ENCODE peak calls at places on chromosomes 4 and X, in nine cellular contexts. J, D, C, S, M, A, P, F and U are unnamed samples.
A peak's percentile ranks its signal among the peaks of the same experiment; 100 is the strongest.

GRCh38 chrX:150935466-150935865 is 37.0 kb upstream of the CD99L2 start:
- DNase-seq in A (no peak), D (no peak), P (no peak), F (no peak), J (no peak), C (peak; percentile 62), S (no peak), M (no peak), U (no peak)

GRCh38 chr4:110609044-110609750 is 13.7 kb downstream of the PITX2 start:
- DNase-seq in A (no peak), S (no peak), P (no peak), M (no peak), F (no peak), J (no peak), C (no peak), D (peak; percentile 61), U (no peak)

GRCh38 chr4:151690164-151690856 is 70.5 kb downstream of the GATB start:
- DNase-seq in A (no peak), P (no peak), S (no peak), J (peak; percentile 39), C (peak; percentile 77), D (no peak), F (no peak), M (no peak), U (no peak)

GRCh38 chr4:105619193-105619931 is 66.9 kb downstream of the ARHGEF38 start:
- DNase-seq in F (peak; percentile 57), P (no peak), C (peak; percentile 9), D (no peak), J (peak; percentile 30), S (peak; percentile 83), M (no peak), A (peak; percentile 85), U (no peak)

GRCh38 chr4:38990241-38990640 is 42.0 kb downstream of the TMEM156 start:
- DNase-seq in D (no peak), A (no peak), J (no peak), C (no peak), M (no peak), S (no peak), P (no peak), F (no peak), U (no peak)

GRCh38 chrX:63961964-63962363 is 176.9 kb upstream of the ARHGEF9 start:
- DNase-seq in P (no peak), M (no peak), S (no peak), A (no peak), C (no peak), J (no peak), F (no peak), D (no peak), U (no peak)

GRCh38 chr4:40909363-40909876 is 159.7 kb downstream of the NSUN7 start:
- DNase-seq in M (no peak), P (no peak), C (peak; percentile 87), D (no peak), J (peak; percentile 73), A (no peak), F (no peak), S (no peak), U (peak; percentile 86)

GRCh38 chr4:127162741-127163140 is 470.0 kb upstream of the INTU start:
- DNase-seq in S (no peak), J (no peak), C (peak; percentile 60), M (no peak), P (no peak), D (no peak), A (no peak), F (no peak), U (no peak)

DNA sequence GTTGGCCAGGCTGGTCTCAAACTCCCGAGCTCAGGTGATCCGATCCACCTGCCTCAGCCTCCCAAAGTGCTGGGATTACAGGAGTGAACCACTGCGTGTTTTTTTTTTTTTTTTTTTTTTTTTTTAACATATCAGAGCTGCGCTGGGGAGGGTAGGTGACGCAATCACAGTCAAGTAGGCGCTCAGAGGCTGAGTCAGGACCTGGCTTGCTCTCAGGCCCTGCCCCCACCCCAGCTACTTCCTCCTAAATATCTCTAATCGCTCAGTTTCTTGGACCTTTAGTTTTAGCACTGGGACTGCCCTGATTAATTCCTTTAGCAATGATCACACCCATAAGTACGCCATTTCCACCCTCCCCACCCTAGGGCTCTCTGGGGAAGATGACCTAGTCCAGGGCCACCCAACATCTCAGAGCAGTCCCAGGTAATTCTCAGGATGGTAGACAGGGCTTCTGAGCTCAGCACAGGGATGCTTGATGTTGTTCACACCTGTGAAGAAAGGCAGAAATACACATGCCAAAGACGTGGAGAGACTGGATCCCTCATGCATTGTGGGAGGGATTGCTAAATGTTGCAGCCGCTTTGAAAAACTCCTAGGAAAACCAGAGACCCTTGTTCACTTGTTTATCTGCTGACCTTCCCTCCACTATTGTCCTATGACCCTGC is 50.2 kb downstream of the DDX3X start:
- DNase-seq in C (peak; percentile 74), S (peak; percentile 4), J (no peak), D (no peak), F (peak; percentile 40), P (no peak), M (peak; percentile 15), A (peak; percentile 82), U (peak; percentile 34)
- TF ChIP-seq CTCF in C (no peak), S (no peak), J (no peak), D (no peak), F (no peak), P (no peak), M (no peak), A (no peak), U (no peak)

GRCh38 chr4:101264993-101265815 is 82.1 kb downstream of the PPP3CA start:
- DNase-seq in J (no peak), P (no peak), M (no peak), S (no peak), D (no peak), C (no peak), A (no peak), F (no peak), U (no peak)

GRCh38 chr4:101265816-101266172 is 81.5 kb downstream of the PPP3CA start:
- DNase-seq in A (no peak), C (no peak), D (no peak), S (no peak), M (no peak), J (no peak), P (no peak), F (no peak), U (no peak)

GRCh38 chr4:101264550-101264949 is 82.8 kb downstream of the PPP3CA start:
- DNase-seq in P (no peak), M (no peak), C (no peak), A (no peak), D (no peak), J (no peak), F (no peak), S (no peak), U (no peak)

GRCh38 chr4:101271516-101271915 is 75.8 kb downstream of the PPP3CA start:
- DNase-seq in S (no peak), D (no peak), P (no peak), F (no peak), J (no peak), M (peak; percentile 56), C (no peak), A (no peak), U (no peak)

DNA sequence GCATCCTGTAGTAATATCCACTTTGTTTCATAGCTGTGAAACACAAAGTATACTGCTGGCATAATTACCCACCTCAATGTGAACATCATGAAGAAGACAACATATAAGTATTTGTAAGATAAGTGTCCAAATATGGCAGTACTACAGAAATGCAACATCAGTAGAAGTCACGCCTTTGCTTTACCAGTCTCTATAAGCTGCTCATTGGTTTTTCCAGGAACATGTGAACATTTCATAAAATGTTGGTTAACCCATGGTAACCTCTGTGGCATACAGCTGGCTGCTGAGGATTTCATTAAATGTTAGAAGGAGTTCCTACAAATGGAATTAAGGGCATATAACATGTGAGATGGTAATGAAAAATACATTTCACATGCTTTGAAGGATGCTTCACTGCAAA is 77.6 kb downstream of the PPP3CA start:
- DNase-seq in F (no peak), P (no peak), M (no peak), A (no peak), J (no peak), S (no peak), C (no peak), D (no peak), U (no peak)
- H3K27ac ChIP-seq in F (no peak overlapping the region), P (no peak overlapping the region), M (no peak overlapping the region), A (no peak overlapping the region), J (no peak overlapping the region), S (no peak overlapping the region), C (no peak overlapping the region), D (no peak overlapping the region), U (no peak overlapping the region)

GRCh38 chr4:153245775-153246174 is 41.5 kb downstream of the TRIM2 start:
- DNase-seq in F (no peak), J (no peak), A (no peak), D (no peak), M (no peak), C (no peak), P (no peak), S (no peak), U (no peak)

GRCh38 chr4:153246446-153247115 is 42.3 kb downstream of the TRIM2 start:
- DNase-seq in D (no peak), A (no peak), P (no peak), F (no peak), S (no peak), J (no peak), M (no peak), C (no peak), U (no peak)

GRCh38 chr4:153249199-153250154 is 45.2 kb downstream of the TRIM2 start:
- DNase-seq in S (peak; percentile 75), D (peak; percentile 93), J (peak; percentile 94), F (peak; percentile 23), C (peak; percentile 56), P (peak; percentile 74), M (peak; percentile 96), A (peak; percentile 92), U (peak; percentile 84)

GRCh38 chr4:153247116-153247490 is 42.9 kb downstream of the TRIM2 start:
- DNase-seq in C (no peak), S (no peak), M (no peak), F (no peak), A (no peak), P (no peak), D (peak; percentile 64), J (no peak), U (no peak)

GRCh38 chr4:153248641-153249198 is 44.5 kb downstream of the TRIM2 start:
- DNase-seq in S (no peak), P (no peak), D (peak; percentile 79), M (no peak), F (no peak), C (no peak), J (peak; percentile 20), A (no peak), U (no peak)
- TF ChIP-seq CTCF in S (no peak), P (no peak), D (no peak), M (no peak), F (no peak), C (no peak), J (no peak), A (no peak), U (no peak)

GRCh38 chr4:37715889-37716402 is 29.8 kb upstream of the RELL1 start:
- DNase-seq in J (peak; percentile 5), M (no peak), C (peak; percentile 62), F (no peak), D (no peak), A (no peak), P (no peak), S (no peak), U (no peak)
- H3K27ac ChIP-seq in J (no peak overlapping the region), M (no peak overlapping the region), C (no peak overlapping the region), F (no peak overlapping the region), D (no peak overlapping the region), A (no peak overlapping the region), P (no peak overlapping the region), S (no peak overlapping the region), U (no peak overlapping the region)

DNA sequence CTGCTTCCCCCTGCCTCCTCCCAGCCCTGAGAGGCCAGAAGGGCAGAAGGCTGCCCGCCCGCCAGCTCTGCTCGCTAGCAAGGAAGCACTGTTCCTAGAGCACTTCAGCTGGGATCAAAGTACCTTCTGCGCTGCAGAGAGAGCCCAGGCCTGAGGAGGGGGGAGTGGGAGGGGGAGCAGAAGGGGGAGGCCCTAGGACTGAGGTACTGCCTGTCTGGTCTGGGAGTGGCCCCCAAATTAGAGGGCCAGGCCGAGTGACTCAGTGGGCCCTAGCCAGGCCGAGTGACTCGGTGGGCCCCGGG is 2.7 kb upstream of the BGN start:
- DNase-seq in M (no peak), J (no peak), P (no peak), C (no peak), S (no peak), D (no peak), A (no peak), F (no peak), U (no peak)
- TF ChIP-seq CTCF in M (no peak), J (no peak), P (no peak), C (no peak), S (no peak), D (no peak), A (no peak), F (no peak), U (no peak)